ENCODE peak calls at places on chromosomes 5 and 9, in nine cellular contexts. One of them, this sample, is unnamed.

GRCh38 chr5:83564069-83564749 is 92.7 kb downstream of the VCAN start:
- DNase-seq in ovary: no peak
- DNase-seq in suprapubic skin: no peak
- DNase-seq in heart left ventricle: no peak
- DNase-seq in HepG2: peak
- DNase-seq in tibial nerve: no peak
- DNase-seq in body of pancreas: no peak
- DNase-seq in lower leg skin: no peak
- DNase-seq in adrenal gland: no peak
- DNase-seq in this sample: no peak

GRCh38 chr5:76693141-76693540 is 22.8 kb upstream of the F2R start:
- DNase-seq in HepG2: no peak
- DNase-seq in body of pancreas: no peak
- DNase-seq in heart left ventricle: no peak
- DNase-seq in adrenal gland: no peak
- DNase-seq in ovary: no peak
- DNase-seq in lower leg skin: no peak
- DNase-seq in tibial nerve: no peak
- DNase-seq in suprapubic skin: no peak
- DNase-seq in this sample: no peak

GRCh38 chr5:125032286-125032685 is 285.8 kb upstream of the ZNF608 start:
- DNase-seq in body of pancreas: no peak
- DNase-seq in adrenal gland: no peak
- DNase-seq in heart left ventricle: no peak
- DNase-seq in suprapubic skin: no peak
- DNase-seq in tibial nerve: no peak
- DNase-seq in ovary: no peak
- DNase-seq in HepG2: no peak
- DNase-seq in lower leg skin: no peak
- DNase-seq in this sample: no peak

GRCh38 chr9:97632992-97633858 is at the start of the genes NCBP1 and TSTD2:
- DNase-seq in tibial nerve: peak
- DNase-seq in HepG2: peak
- DNase-seq in heart left ventricle: peak
- DNase-seq in ovary: peak
- DNase-seq in suprapubic skin: peak
- DNase-seq in adrenal gland: peak
- DNase-seq in body of pancreas: peak
- DNase-seq in lower leg skin: peak
- DNase-seq in this sample: peak

GRCh38 chr9:85640425-85640824 is 101.3 kb downstream of the AGTPBP1 start:
- DNase-seq in body of pancreas: no peak
- DNase-seq in suprapubic skin: no peak
- DNase-seq in ovary: no peak
- DNase-seq in tibial nerve: no peak
- DNase-seq in adrenal gland: no peak
- DNase-seq in heart left ventricle: no peak
- DNase-seq in lower leg skin: no peak
- DNase-seq in HepG2: no peak
- DNase-seq in this sample: no peak

GRCh38 chr5:168227973-168228615 is 63.4 kb upstream of the WWC1 start:
- DNase-seq in HepG2: no peak
- DNase-seq in adrenal gland: no peak
- DNase-seq in tibial nerve: no peak
- DNase-seq in ovary: no peak
- DNase-seq in body of pancreas: no peak
- DNase-seq in suprapubic skin: no peak
- DNase-seq in heart left ventricle: no peak
- DNase-seq in lower leg skin: no peak
- DNase-seq in this sample: no peak

GRCh38 chr5:180104131-180104530 is 32.6 kb upstream of the RNF130 start:
- DNase-seq in suprapubic skin: no peak
- DNase-seq in body of pancreas: no peak
- DNase-seq in lower leg skin: peak
- DNase-seq in heart left ventricle: no peak
- DNase-seq in HepG2: no peak
- DNase-seq in ovary: no peak
- DNase-seq in tibial nerve: no peak
- DNase-seq in adrenal gland: no peak
- DNase-seq in this sample: no peak

GRCh38 chr5:111779260-111780254 is 22.6 kb upstream of the NREP start:
- DNase-seq in HepG2: no peak
- DNase-seq in suprapubic skin: no peak
- DNase-seq in heart left ventricle: peak
- DNase-seq in tibial nerve: no peak
- DNase-seq in lower leg skin: no peak
- DNase-seq in adrenal gland: no peak
- DNase-seq in body of pancreas: no peak
- DNase-seq in ovary: no peak
- DNase-seq in this sample: no peak

GRCh38 chr9:14251146-14252071 is 62.5 kb downstream of the NFIB start:
- DNase-seq in tibial nerve: peak
- DNase-seq in adrenal gland: peak
- DNase-seq in heart left ventricle: peak
- DNase-seq in ovary: peak
- DNase-seq in HepG2: peak
- DNase-seq in body of pancreas: peak
- DNase-seq in lower leg skin: peak
- DNase-seq in suprapubic skin: peak
- DNase-seq in this sample: no peak

GRCh38 chr9:86315088-86315487 is 32.8 kb upstream of the ISCA1 start:
- DNase-seq in ovary: no peak
- DNase-seq in lower leg skin: no peak
- DNase-seq in tibial nerve: no peak
- DNase-seq in HepG2: no peak
- DNase-seq in body of pancreas: no peak
- DNase-seq in adrenal gland: no peak
- DNase-seq in suprapubic skin: no peak
- DNase-seq in heart left ventricle: no peak
- DNase-seq in this sample: no peak

GRCh38 chr5:11525020-11525419 is 379.2 kb downstream of the CTNND2 start:
- DNase-seq in lower leg skin: no peak
- DNase-seq in suprapubic skin: no peak
- DNase-seq in tibial nerve: no peak
- DNase-seq in body of pancreas: no peak
- DNase-seq in ovary: no peak
- DNase-seq in heart left ventricle: no peak
- DNase-seq in HepG2: no peak
- DNase-seq in adrenal gland: no peak
- DNase-seq in this sample: no peak

GRCh38 chr9:95185931-95186330 is 131.6 kb downstream of the FANCC start:
- DNase-seq in body of pancreas: no peak
- DNase-seq in suprapubic skin: no peak
- DNase-seq in lower leg skin: no peak
- DNase-seq in heart left ventricle: no peak
- DNase-seq in ovary: no peak
- DNase-seq in HepG2: no peak
- DNase-seq in adrenal gland: no peak
- DNase-seq in tibial nerve: no peak
- DNase-seq in this sample: no peak

GRCh38 chr9:136494531-136495215 is 11.8 kb upstream of the SEC16A start:
- DNase-seq in suprapubic skin: no peak
- DNase-seq in adrenal gland: no peak
- DNase-seq in heart left ventricle: no peak
- DNase-seq in tibial nerve: no peak
- DNase-seq in ovary: no peak
- DNase-seq in HepG2: no peak
- DNase-seq in body of pancreas: no peak
- DNase-seq in lower leg skin: no peak
- DNase-seq in this sample: no peak

DNA sequence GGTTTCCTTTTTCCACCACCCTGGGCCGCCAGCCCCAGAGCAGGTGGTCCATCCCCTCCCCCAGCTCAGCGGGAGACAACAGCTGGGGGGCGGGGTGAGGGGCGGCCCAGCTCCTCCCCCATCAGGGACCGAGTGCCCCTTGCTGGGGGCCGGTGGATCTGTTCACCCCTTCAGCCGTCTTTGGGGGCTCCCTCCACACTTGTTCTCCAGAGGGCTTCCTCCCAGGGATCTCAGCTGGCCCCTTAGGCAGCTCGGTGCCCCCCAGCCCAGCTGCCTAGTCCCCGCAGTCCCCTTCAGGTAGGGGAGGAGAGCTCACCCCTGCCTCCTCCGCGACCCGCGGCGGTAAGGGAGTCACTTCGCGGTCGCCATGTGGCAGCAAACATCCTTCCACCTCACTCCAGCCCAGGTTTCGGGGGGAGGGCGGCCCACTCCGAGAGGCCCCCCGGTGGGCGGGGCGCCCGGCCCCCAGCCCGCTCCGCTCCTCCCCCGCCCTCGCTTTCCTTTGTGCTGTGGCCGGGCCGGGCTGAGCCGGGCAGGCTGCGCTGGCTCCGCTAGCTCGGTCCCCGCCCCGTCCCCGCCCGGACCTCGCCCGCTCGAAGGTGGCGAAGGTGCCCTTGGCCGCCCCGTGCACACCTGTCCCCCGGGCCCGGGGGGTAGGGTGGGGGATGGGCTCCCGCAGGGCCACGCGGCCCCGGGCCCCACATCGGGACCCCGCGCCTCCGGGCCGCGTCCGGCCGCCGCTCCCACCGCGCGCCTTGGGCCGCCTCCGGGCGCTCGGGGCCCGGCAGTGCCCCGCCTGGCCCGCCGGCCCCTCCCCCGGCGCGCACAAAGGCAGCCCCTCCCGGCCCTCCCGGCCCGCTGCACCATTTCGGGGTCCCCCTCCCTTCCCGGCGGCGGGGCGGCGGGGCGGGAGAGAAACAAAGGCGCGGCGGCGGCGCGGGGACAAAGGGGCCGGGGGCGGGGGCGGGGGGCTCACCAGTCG is 683 bp downstream of the DBN1 start:
- DNase-seq in HepG2: peak
- DNase-seq in ovary: peak
- DNase-seq in adrenal gland: no peak
- DNase-seq in tibial nerve: no peak
- DNase-seq in body of pancreas: peak
- DNase-seq in heart left ventricle: peak
- DNase-seq in suprapubic skin: no peak
- DNase-seq in lower leg skin: no peak
- DNase-seq in this sample: no peak
- TF ChIP-seq POLR2A in HepG2: no peak
- TF ChIP-seq POLR2A in ovary: no peak
- TF ChIP-seq POLR2A in adrenal gland: peak
- TF ChIP-seq POLR2A in tibial nerve: no peak
- TF ChIP-seq POLR2A in body of pancreas: no peak
- TF ChIP-seq POLR2A in heart left ventricle: no peak
- TF ChIP-seq POLR2A in suprapubic skin: no peak
- TF ChIP-seq POLR2A in lower leg skin: no peak
- TF ChIP-seq POLR2A in this sample: no peak

DNA sequence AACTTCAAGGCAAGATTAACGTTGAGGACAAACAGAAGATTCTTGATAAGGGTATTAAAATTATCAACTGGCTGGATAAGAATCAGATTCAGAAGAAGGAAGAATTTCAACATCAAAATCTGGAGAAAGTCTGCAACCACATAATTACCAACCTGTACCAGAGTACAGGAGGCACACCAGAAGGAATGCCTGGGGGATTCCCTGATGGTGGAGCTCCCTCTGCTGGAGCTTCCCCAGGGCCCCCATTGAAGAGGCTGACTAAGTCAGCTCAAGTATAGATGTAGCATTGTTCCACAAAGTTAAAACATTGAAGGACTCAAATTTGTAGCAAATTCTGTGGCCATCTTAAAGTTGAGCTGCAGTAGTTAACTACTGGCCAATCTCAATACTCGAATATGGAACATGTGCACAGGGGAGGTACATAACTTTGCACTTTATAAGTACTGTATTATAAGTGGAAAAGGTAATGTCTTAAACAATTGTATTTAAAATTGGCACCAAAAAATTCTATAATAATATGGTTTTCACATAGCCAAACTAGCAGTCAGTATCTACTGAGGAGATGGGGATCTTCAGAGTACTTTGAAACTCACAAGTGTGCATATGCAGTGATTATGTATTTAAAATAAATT is 237.5 kb downstream of the CHSY3 start:
- DNase-seq in suprapubic skin: no peak
- DNase-seq in adrenal gland: no peak
- DNase-seq in heart left ventricle: no peak
- DNase-seq in tibial nerve: no peak
- DNase-seq in ovary: no peak
- DNase-seq in HepG2: no peak
- DNase-seq in lower leg skin: no peak
- DNase-seq in body of pancreas: no peak
- DNase-seq in this sample: no peak
- TF ChIP-seq CTCF in suprapubic skin: peak
- TF ChIP-seq CTCF in adrenal gland: peak
- TF ChIP-seq CTCF in heart left ventricle: peak
- TF ChIP-seq CTCF in tibial nerve: no peak
- TF ChIP-seq CTCF in ovary: no peak
- TF ChIP-seq CTCF in HepG2: peak
- TF ChIP-seq CTCF in lower leg skin: no peak
- TF ChIP-seq CTCF in body of pancreas: peak
- TF ChIP-seq CTCF in this sample: no peak

DNA sequence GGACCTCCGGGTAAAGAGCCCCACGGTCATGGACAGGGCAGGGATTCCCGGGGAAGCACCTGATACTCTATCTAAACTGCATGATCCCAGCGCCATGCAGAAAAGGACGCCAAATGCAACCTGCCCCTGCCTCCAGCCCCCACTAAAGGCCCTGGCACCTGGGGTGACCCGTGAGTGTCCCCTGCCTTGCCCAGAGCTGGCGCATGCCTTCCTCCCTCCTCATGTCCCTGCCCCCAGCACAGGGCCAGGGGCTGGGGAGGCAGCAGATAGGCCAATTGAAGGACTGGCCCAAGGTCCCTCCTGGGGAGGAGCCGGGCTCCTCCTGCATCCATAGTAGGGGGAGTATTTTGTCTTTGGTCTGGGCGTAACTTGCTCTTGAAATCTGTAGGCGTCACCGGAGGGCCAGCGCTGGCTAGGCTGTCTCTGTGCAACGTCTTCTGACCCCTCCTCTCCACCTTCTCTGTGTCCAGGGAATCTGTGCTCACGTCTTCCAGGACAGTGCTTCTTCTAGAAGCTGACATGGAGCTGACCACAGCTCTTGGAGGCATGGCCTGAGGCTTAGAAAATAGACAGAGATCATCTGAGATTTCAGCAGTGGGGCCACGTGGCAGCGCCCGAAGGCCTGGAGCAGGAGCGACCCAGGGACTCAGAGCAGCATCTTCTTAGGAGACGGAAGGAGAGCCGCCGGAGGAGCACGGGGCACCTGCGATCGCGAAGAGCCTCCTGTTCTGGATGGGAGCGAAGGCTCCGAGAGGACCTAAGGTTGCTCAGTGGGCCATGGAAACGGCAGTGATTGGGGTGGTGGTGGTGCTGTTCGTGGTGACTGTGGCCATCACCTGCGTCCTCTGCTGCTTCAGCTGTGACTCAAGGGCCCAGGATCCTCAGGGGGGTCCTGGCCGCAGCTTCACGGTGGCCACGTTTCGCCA is 660 bp downstream of the SPAAR start:
- DNase-seq in body of pancreas: no peak
- DNase-seq in ovary: no peak
- DNase-seq in suprapubic skin: no peak
- DNase-seq in tibial nerve: no peak
- DNase-seq in heart left ventricle: peak
- DNase-seq in lower leg skin: no peak
- DNase-seq in adrenal gland: no peak
- DNase-seq in HepG2: no peak
- DNase-seq in this sample: no peak
- TF ChIP-seq POLR2A in body of pancreas: no peak
- TF ChIP-seq POLR2A in ovary: no peak
- TF ChIP-seq POLR2A in suprapubic skin: no peak
- TF ChIP-seq POLR2A in tibial nerve: peak
- TF ChIP-seq POLR2A in heart left ventricle: no peak
- TF ChIP-seq POLR2A in lower leg skin: no peak
- TF ChIP-seq POLR2A in adrenal gland: no peak
- TF ChIP-seq POLR2A in HepG2: no peak
- TF ChIP-seq POLR2A in this sample: no peak

GRCh38 chr5:1763960-1764605 is 35.6 kb downstream of the MRPL36 start:
- DNase-seq in heart left ventricle: peak
- DNase-seq in suprapubic skin: peak
- DNase-seq in adrenal gland: no peak
- DNase-seq in HepG2: no peak
- DNase-seq in body of pancreas: peak
- DNase-seq in lower leg skin: peak
- DNase-seq in tibial nerve: no peak
- DNase-seq in ovary: peak
- DNase-seq in this sample: no peak
- TF ChIP-seq CTCF in heart left ventricle: no peak
- TF ChIP-seq CTCF in suprapubic skin: no peak
- TF ChIP-seq CTCF in adrenal gland: no peak
- TF ChIP-seq CTCF in HepG2: no peak
- TF ChIP-seq CTCF in body of pancreas: no peak
- TF ChIP-seq CTCF in lower leg skin: no peak
- TF ChIP-seq CTCF in tibial nerve: no peak
- TF ChIP-seq CTCF in ovary: no peak
- TF ChIP-seq CTCF in this sample: no peak

This sample was measured in vagina.